ENCODE peak calls at places on chromosomes 2 and 18, in four cellular contexts. F, H, Z and V are unnamed samples.

GRCh38 chr2:232142049-232142448 is 180.5 kb downstream of the DIS3L2 start:
- DNase-seq in F (no peak), H (peak; percentile 63), Z (no peak), V (no peak)

GRCh38 chr2:76080154-76080553 is 369.4 kb upstream of the GCFC2 start:
- DNase-seq in F (no peak), H (no peak), Z (no peak), V (no peak)

GRCh38 chr2:62423235-62423634 is 82.8 kb downstream of the TMEM17 start:
- DNase-seq in F (no peak), H (peak; percentile 15), Z (no peak), V (no peak)

GRCh38 chr2:2647156-2647555 is 316.1 kb upstream of the MYT1L start:
- DNase-seq in F (no peak), H (no peak), Z (no peak), V (no peak)

GRCh38 chr18:49901862-49902340 is 88.6 kb upstream of the ACAA2 start:
- DNase-seq in F (no peak), H (no peak), Z (no peak), V (no peak)

GRCh38 chr18:33817096-33817495 is 239.1 kb downstream of the ASXL3 start:
- DNase-seq in F (no peak), H (no peak), Z (no peak), V (no peak)

GRCh38 chr2:233062447-233062842 is 2.3 kb downstream of the INPP5D start:
- DNase-seq in F (peak; percentile 23), H (no peak), Z (no peak), V (no peak)

GRCh38 chr18:78611201-78611800 is 368.3 kb upstream of the SALL3 start:
- DNase-seq in F (no peak), H (no peak), Z (no peak), V (no peak)

GRCh38 chr18:3747176-3747973 is 297.4 kb downstream of the TGIF1 start:
- DNase-seq in F (no peak), H (peak; percentile 76), Z (peak; percentile 25), V (no peak)

GRCh38 chr2:201931955-201932354 is 101.7 kb upstream of the FZD7 start:
- DNase-seq in F (no peak), H (no peak), Z (no peak), V (no peak)

GRCh38 chr2:201930043-201930442 is 103.6 kb upstream of the FZD7 start:
- DNase-seq in F (no peak), H (no peak), Z (no peak), V (no peak)

GRCh38 chr2:201932511-201932910 is 101.1 kb upstream of the FZD7 start:
- DNase-seq in F (no peak), H (no peak), Z (no peak), V (no peak)

GRCh38 chr2:201930831-201931230 is 102.8 kb upstream of the FZD7 start:
- DNase-seq in F (no peak), H (no peak), Z (no peak), V (no peak)

DNA sequence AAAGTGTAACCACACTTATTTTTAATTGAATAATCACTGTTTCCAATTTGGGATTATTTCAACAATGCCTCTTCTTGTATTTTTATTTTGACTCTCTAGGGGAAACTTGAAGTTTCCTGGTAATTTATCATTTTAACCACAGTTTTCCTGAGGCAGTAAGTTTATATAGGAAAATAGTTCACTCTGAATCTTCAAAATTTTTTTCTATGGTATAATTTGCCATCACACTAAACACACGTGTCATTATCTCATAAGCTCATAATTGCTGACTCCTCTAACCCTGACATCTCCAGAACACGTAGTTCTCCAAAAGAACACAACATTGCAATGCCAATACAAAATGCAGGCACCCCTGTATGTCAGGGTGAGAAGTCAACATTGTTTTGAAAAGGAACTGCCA is 102.2 kb upstream of the FZD7 start:
- DNase-seq in F (no peak), H (no peak), Z (no peak), V (no peak)
- TF ChIP-seq CTCF in F (no peak), H (no peak), Z (no peak), V (no peak)

GRCh38 chr2:100228967-100229366 is 86.6 kb upstream of the AFF3 start:
- DNase-seq in F (no peak), H (no peak), Z (no peak), V (no peak)
- TF ChIP-seq CTCF in F (no peak), H (peak; percentile 12), Z (no peak), V (no peak)

GRCh38 chr2:117917223-117917917 is 96.5 kb downstream of the CCDC93 start:
- DNase-seq in F (no peak), H (peak; percentile 13), Z (no peak), V (no peak)
- TF ChIP-seq CTCF in F (no peak), H (peak; percentile 37), Z (no peak), V (no peak)

GRCh38 chr2:241609859-241610793 is 26.8 kb downstream of the THAP4 start:
- DNase-seq in F (peak; percentile 90), H (peak; percentile 90), Z (peak; percentile 46), V (peak; percentile 61)
- TF ChIP-seq CTCF in F (peak; percentile 77), H (peak; percentile 28), Z (peak; percentile 51), V (no peak)

DNA sequence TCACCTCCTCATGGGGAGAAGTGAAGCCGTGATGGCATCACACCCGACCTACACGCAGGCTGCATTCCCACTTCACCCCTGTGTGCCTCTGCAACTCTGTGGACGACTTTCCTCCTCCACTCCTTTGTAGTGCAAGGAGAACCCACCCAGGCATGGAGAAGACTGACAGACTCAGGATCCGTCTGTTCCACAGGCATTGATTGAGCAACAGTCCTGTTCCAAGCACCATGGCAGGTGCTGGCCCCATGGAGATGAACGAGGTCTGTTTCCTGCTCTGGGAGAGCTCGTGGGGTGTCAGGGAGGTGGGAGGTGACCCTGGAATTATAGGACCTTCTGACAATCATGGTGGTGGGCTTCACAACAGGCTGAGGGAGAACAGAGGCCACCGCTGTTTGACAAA is 284.7 kb upstream of the HDAC4 start:
- DNase-seq in F (no peak), H (no peak), Z (no peak), V (no peak)
- TF ChIP-seq CTCF in F (no peak), H (no peak), Z (no peak), V (no peak)

GRCh38 chr2:46050489-46050888 is 246.7 kb upstream of the EPAS1 start:
- DNase-seq in F (no peak), H (no peak), Z (no peak), V (no peak)
- TF ChIP-seq CTCF in F (no peak), H (peak; percentile 12), Z (no peak), V (no peak)

GRCh38 chr2:48471048-48471474 is 58.9 kb upstream of the STON1 start:
- DNase-seq in F (no peak), H (peak; percentile 86), Z (no peak), V (no peak)
- TF ChIP-seq CTCF in F (peak; percentile 54), H (peak; percentile 38), Z (peak; percentile 65), V (no peak)